ENCODE peak calls at places on chromosome 14, in four cellular contexts. One of them, this sample, is unnamed.

GRCh38 chr14:67221248-67221981 is 19.8 kb upstream of the PALS1 start:
- DNase-seq in NB4: no peak
- DNase-seq in heart left ventricle: no peak
- DNase-seq in stomach: no peak
- DNase-seq in this sample: no peak

GRCh38 chr14:35333797-35334743 is 41.9 kb downstream of the PSMA6 start:
- DNase-seq in NB4: peak; percentile 53
- DNase-seq in heart left ventricle: no peak
- DNase-seq in stomach: no peak
- DNase-seq in this sample: no peak

GRCh38 chr14:35459779-35460178 is 55.2 kb upstream of the NFKBIA start:
- DNase-seq in NB4: no peak
- DNase-seq in heart left ventricle: no peak
- DNase-seq in stomach: no peak
- DNase-seq in this sample: no peak

GRCh38 chr14:24307575-24308341 is at the start of gene CIDEB:
- DNase-seq in NB4: peak; percentile 73
- DNase-seq in heart left ventricle: peak; percentile 58
- DNase-seq in stomach: peak; percentile 74
- DNase-seq in this sample: peak; percentile 73

GRCh38 chr14:36208690-36209278 is 32.3 kb upstream of the PTCSC3 start:
- DNase-seq in NB4: no peak
- DNase-seq in heart left ventricle: no peak
- DNase-seq in stomach: peak; percentile 38
- DNase-seq in this sample: no peak

GRCh38 chr14:47208434-47208833 is 467.0 kb downstream of the MDGA2 start:
- DNase-seq in NB4: no peak
- DNase-seq in heart left ventricle: no peak
- DNase-seq in stomach: no peak
- DNase-seq in this sample: no peak

GRCh38 chr14:22071001-22071400 is 397.4 kb upstream of the OR4E1 start:
- DNase-seq in NB4: peak; percentile 89
- DNase-seq in heart left ventricle: peak; percentile 21
- DNase-seq in stomach: no peak
- DNase-seq in this sample: no peak

GRCh38 chr14:22463763-22464173 is 125.3 kb downstream of the DAD1 start:
- DNase-seq in NB4: no peak
- DNase-seq in heart left ventricle: no peak
- DNase-seq in stomach: peak; percentile 76
- DNase-seq in this sample: no peak

GRCh38 chr14:100636559-100636958 is 49.3 kb upstream of the BEGAIN start:
- DNase-seq in NB4: no peak
- DNase-seq in heart left ventricle: no peak
- DNase-seq in stomach: no peak
- DNase-seq in this sample: no peak

GRCh38 chr14:50798048-50798421 is 32.9 kb downstream of the NIN start:
- DNase-seq in NB4: no peak
- DNase-seq in heart left ventricle: no peak
- DNase-seq in stomach: no peak
- DNase-seq in this sample: no peak

GRCh38 chr14:50013198-50013918 is 103.0 kb downstream of the VCPKMT start:
- DNase-seq in NB4: no peak
- DNase-seq in heart left ventricle: no peak
- DNase-seq in stomach: no peak
- DNase-seq in this sample: no peak

GRCh38 chr14:98470663-98471062 is 801.3 kb downstream of the BCL11B start:
- DNase-seq in NB4: no peak
- DNase-seq in heart left ventricle: no peak
- DNase-seq in stomach: no peak
- DNase-seq in this sample: no peak

GRCh38 chr14:67514203-67514607 is 18.9 kb upstream of the PLEKHH1 start:
- DNase-seq in NB4: no peak
- DNase-seq in heart left ventricle: no peak
- DNase-seq in stomach: no peak
- DNase-seq in this sample: peak; percentile 38

GRCh38 chr14:35944847-35945246 is 118.7 kb downstream of the BRMS1L start:
- DNase-seq in NB4: peak; percentile 13
- DNase-seq in heart left ventricle: no peak
- DNase-seq in stomach: no peak
- DNase-seq in this sample: no peak

GRCh38 chr14:104735830-104736642 is 12.0 kb downstream of the ADSS1 start:
- DNase-seq in NB4: peak; percentile 83
- DNase-seq in heart left ventricle: peak; percentile 86
- DNase-seq in stomach: peak; percentile 87
- DNase-seq in this sample: peak; percentile 81

GRCh38 chr14:39055786-39056474 is 47.1 kb downstream of the SEC23A start:
- DNase-seq in NB4: peak; percentile 25
- DNase-seq in heart left ventricle: no peak
- DNase-seq in stomach: no peak
- DNase-seq in this sample: no peak

GRCh38 chr14:51448831-51449665 is 202.7 kb upstream of the FRMD6 start:
- DNase-seq in NB4: no peak
- DNase-seq in heart left ventricle: peak; percentile 37
- DNase-seq in stomach: no peak
- DNase-seq in this sample: peak; percentile 64

GRCh38 chr14:67722293-67722692 is 20.6 kb downstream of the RDH12 start:
- DNase-seq in NB4: no peak
- DNase-seq in heart left ventricle: peak; percentile 74
- DNase-seq in stomach: peak; percentile 69
- DNase-seq in this sample: peak; percentile 66

GRCh38 chr14:37623971-37624370 is 28.5 kb downstream of the TTC6 start:
- DNase-seq in NB4: no peak
- DNase-seq in heart left ventricle: no peak
- DNase-seq in stomach: no peak
- DNase-seq in this sample: no peak

GRCh38 chr14:49306152-49306751 is 279.9 kb downstream of the RPS29 start:
- DNase-seq in NB4: peak; percentile 34
- DNase-seq in heart left ventricle: no peak
- DNase-seq in stomach: no peak
- DNase-seq in this sample: no peak

DNA sequence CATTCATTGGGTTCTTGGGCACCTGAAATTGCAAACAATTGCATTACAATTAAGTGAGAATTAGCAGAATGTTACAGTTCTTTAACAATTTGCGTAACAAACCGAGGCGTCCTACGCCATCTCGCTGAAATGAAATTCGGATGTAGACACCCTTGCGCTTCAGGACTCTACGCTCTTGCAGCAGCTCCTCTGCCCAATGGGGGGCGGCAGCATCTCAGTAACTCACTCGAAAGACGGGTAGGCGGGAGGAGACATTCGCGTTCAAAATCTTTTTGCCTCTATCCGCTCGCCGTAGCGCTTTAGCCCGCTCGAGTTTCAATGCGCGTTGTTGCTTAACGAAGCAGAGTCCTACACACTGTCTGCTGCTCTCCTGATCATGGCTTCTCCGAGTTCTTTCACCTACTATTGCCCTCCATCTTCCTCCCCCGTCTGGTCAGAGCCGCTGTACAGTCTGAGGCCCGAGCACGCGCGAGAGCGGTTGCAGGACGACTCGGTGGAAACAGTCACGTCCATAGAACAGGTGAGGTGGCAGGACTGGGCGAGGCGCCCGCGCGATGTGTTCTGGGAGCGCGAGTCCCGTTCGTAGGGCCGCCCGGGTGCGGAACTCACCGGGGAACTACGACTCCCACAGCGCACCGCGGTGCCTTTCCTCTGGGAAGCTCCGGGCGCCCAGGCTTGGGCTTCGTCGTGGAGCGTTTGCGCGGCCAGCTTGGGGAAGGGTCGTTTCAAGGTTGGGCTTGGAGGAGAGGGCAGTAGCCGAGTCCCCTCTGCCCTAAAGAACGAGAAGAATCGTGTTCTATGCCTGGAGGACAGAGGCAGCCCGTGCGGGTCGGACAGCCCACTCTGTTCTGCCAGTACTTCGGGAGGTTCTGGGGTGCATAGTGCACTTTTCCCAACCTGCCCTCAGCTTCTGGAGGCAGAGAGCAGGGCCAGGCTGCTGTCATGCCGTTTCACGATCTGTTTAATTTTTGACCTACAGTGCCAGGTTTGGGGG is at the start of gene FNTB:
- DNase-seq in NB4: peak; percentile 97
- DNase-seq in heart left ventricle: peak; percentile 97
- DNase-seq in stomach: peak; percentile 97
- DNase-seq in this sample: peak; percentile 98
- TF ChIP-seq POLR2A in NB4: peak; percentile 69
- TF ChIP-seq POLR2A in heart left ventricle: peak; percentile 53
- TF ChIP-seq POLR2A in stomach: no peak
- TF ChIP-seq POLR2A in this sample: no peak

GRCh38 chr14:71322660-71323250 is 415.5 kb downstream of the PCNX1 start:
- DNase-seq in NB4: peak; percentile 51
- DNase-seq in heart left ventricle: no peak
- DNase-seq in stomach: no peak
- DNase-seq in this sample: peak; percentile 54

GRCh38 chr14:71321556-71322315 is 414.5 kb downstream of the PCNX1 start:
- DNase-seq in NB4: peak; percentile 21
- DNase-seq in heart left ventricle: no peak
- DNase-seq in stomach: no peak
- DNase-seq in this sample: peak; percentile 25

GRCh38 chr14:71320107-71320733 is 413.0 kb downstream of the PCNX1 start:
- DNase-seq in NB4: peak; percentile 98
- DNase-seq in heart left ventricle: peak; percentile 99
- DNase-seq in stomach: peak; percentile 97
- DNase-seq in this sample: peak; percentile 98

GRCh38 chr14:71319646-71320045 is 412.4 kb downstream of the PCNX1 start:
- DNase-seq in NB4: peak; percentile 24
- DNase-seq in heart left ventricle: no peak
- DNase-seq in stomach: no peak
- DNase-seq in this sample: peak; percentile 31

DNA sequence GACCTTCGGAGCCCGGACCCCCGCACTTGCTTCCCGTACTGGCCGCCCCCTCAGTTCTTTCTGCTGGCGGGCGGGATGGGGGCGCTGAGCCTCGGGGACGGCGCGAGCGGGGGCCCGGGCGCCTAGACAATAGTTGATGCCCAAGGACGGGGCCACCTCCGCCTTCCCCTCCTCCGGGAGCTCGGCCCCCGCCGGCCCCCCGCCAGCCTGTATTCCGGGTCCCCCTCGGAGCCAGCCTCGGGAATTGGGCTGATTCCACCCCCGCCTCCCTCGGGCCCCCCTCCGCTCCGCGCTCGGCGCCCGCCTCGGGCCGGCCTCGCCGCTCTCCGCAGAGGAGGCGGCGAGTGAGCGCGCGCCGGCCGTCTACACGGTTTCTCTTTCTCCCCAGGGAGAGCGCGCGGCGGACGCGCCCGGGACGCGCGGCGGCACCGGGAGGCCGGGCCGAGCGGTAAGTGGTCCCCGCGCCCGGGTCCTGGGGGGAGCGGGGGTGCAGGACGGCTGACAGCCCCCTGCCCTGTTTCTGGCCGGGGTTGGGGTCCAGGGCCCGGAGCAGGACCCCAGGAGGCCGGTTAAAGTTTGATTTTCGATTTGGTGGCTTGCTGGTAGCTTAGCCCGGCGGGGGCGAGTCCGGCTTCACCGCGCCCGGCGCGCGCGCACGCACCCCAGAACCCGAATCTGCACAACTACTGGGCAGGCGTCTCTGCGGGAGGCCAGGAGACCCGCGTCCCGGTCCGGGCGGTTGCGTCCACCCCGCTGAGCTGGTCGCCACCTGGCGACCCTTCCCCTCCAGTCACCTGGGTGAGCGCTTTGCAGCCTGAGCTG is 413.7 kb downstream of the PCNX1 start:
- DNase-seq in NB4: peak; percentile 65
- DNase-seq in heart left ventricle: peak; percentile 70
- DNase-seq in stomach: peak; percentile 73
- DNase-seq in this sample: peak; percentile 51
- TF ChIP-seq POLR2A in NB4: peak; percentile 32
- TF ChIP-seq POLR2A in heart left ventricle: peak; percentile 31
- TF ChIP-seq POLR2A in stomach: no peak
- TF ChIP-seq POLR2A in this sample: no peak

GRCh38 chr14:90275455-90275814 is 19.1 kb downstream of the PSMC1 start:
- DNase-seq in NB4: no peak
- DNase-seq in heart left ventricle: no peak
- DNase-seq in stomach: no peak
- DNase-seq in this sample: peak; percentile 12

GRCh38 chr14:90277581-90278198 is 21.3 kb downstream of the PSMC1 start:
- DNase-seq in NB4: no peak
- DNase-seq in heart left ventricle: no peak
- DNase-seq in stomach: no peak
- DNase-seq in this sample: peak; percentile 13

GRCh38 chr14:90278199-90279175 is 22.1 kb downstream of the PSMC1 start:
- DNase-seq in NB4: no peak
- DNase-seq in heart left ventricle: no peak
- DNase-seq in stomach: no peak
- DNase-seq in this sample: peak; percentile 13

GRCh38 chr14:90275820-90276219 is 19.5 kb downstream of the PSMC1 start:
- DNase-seq in NB4: no peak
- DNase-seq in heart left ventricle: no peak
- DNase-seq in stomach: no peak
- DNase-seq in this sample: peak; percentile 9

DNA sequence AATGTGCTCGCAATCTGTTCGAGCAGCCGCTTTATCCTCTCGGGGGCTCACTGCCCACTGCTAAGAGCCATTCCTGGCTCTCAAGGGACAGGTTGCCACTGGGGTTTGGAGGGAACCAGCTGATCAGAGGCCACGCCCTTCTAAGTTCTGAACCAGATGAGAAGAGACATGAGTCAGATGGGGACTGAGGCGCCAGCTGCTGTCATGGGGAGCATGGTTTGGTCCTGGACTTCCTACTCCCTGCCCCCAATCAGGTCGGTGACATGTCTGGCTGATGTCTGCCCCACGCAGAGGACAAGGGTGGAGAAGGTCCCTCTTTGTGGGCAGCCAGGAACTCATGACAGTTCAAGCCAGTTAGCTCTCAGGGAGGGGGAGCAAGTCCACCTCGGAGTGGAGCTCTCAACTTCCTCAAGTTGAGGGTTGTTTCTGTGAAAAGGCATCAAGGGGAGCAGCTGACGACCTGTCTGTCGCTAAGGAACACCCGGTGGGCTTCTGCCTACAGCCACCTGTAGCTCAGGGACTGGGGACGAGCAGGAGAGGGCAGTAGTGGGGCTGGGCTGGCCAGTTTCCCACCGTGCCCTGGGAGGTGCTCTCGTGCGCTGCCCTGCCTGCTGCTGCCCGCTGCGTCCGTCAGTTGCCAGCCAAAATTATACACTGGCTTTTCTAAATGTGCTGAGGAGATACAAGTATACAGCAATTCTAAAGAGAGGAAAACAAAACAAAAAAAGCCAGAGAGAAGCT is 20.4 kb downstream of the PSMC1 start:
- DNase-seq in NB4: peak; percentile 14
- DNase-seq in heart left ventricle: no peak
- DNase-seq in stomach: no peak
- DNase-seq in this sample: peak; percentile 12
- TF ChIP-seq POLR2A in NB4: no peak
- TF ChIP-seq POLR2A in heart left ventricle: no peak
- TF ChIP-seq POLR2A in stomach: no peak
- TF ChIP-seq POLR2A in this sample: no peak

GRCh38 chr14:93076755-93077154 is 39.0 kb downstream of the ITPK1 start:
- DNase-seq in NB4: no peak
- DNase-seq in heart left ventricle: no peak
- DNase-seq in stomach: no peak
- DNase-seq in this sample: no peak

GRCh38 chr14:93073833-93074769 is 41.6 kb downstream of the ITPK1 start:
- DNase-seq in NB4: peak; percentile 95
- DNase-seq in heart left ventricle: peak; percentile 52
- DNase-seq in stomach: no peak
- DNase-seq in this sample: no peak

GRCh38 chr14:93075891-93076290 is 39.8 kb downstream of the ITPK1 start:
- DNase-seq in NB4: no peak
- DNase-seq in heart left ventricle: no peak
- DNase-seq in stomach: no peak
- DNase-seq in this sample: no peak

GRCh38 chr14:93072659-93073365 is 42.9 kb downstream of the ITPK1 start:
- DNase-seq in NB4: peak; percentile 36
- DNase-seq in heart left ventricle: no peak
- DNase-seq in stomach: no peak
- DNase-seq in this sample: no peak

GRCh38 chr14:93073366-93073722 is 42.4 kb downstream of the ITPK1 start:
- DNase-seq in NB4: peak; percentile 72
- DNase-seq in heart left ventricle: no peak
- DNase-seq in stomach: no peak
- DNase-seq in this sample: no peak
- TF ChIP-seq POLR2A in NB4: no peak
- TF ChIP-seq POLR2A in heart left ventricle: no peak
- TF ChIP-seq POLR2A in stomach: no peak
- TF ChIP-seq POLR2A in this sample: no peak

This sample was measured in testis.